ENCODE peak calls at places on chromosomes 2 and 18, in six cellular contexts. One of them, this sample, is unnamed.
A peak's percentile ranks its signal among the peaks of the same experiment; 100 is the strongest.

GRCh38 chr18:42404151-42404550 is 449.1 kb downstream of the PIK3C3 start:
- DNase-seq in RWPE1: no peak
- DNase-seq in neural progenitor cell: no peak
- DNase-seq in heart left ventricle: no peak
- DNase-seq in RPMI7951: no peak
- DNase-seq in GM12865: no peak
- DNase-seq in this sample: no peak

GRCh38 chr2:23457990-23458689 is 73.2 kb downstream of the KLHL29 start:
- DNase-seq in RWPE1: no peak
- DNase-seq in RPMI7951: no peak
- DNase-seq in heart left ventricle: no peak
- DNase-seq in neural progenitor cell: no peak
- DNase-seq in GM12865: no peak
- DNase-seq in this sample: no peak

GRCh38 chr2:40160730-40161129 is 291.2 kb downstream of the SLC8A1 start:
- DNase-seq in neural progenitor cell: no peak
- DNase-seq in heart left ventricle: no peak
- DNase-seq in RPMI7951: no peak
- DNase-seq in GM12865: peak; percentile 5
- DNase-seq in RWPE1: no peak
- DNase-seq in this sample: no peak

GRCh38 chr2:231781798-231782726 is 980 bp upstream of the PDE6D start:
- DNase-seq in neural progenitor cell: no peak
- DNase-seq in GM12865: peak; percentile 62
- DNase-seq in RPMI7951: peak; percentile 41
- DNase-seq in RWPE1: peak; percentile 42
- DNase-seq in heart left ventricle: peak; percentile 16
- DNase-seq in this sample: no peak

GRCh38 chr2:86337235-86338099 is at the start of gene REEP1:
- DNase-seq in GM12865: peak; percentile 10
- DNase-seq in neural progenitor cell: peak; percentile 81
- DNase-seq in heart left ventricle: peak; percentile 56
- DNase-seq in RPMI7951: no peak
- DNase-seq in RWPE1: peak; percentile 33
- DNase-seq in this sample: peak; percentile 27

GRCh38 chr2:203870481-203870880 is 2.9 kb downstream of the CTLA4 start:
- DNase-seq in neural progenitor cell: no peak
- DNase-seq in heart left ventricle: no peak
- DNase-seq in RWPE1: no peak
- DNase-seq in RPMI7951: no peak
- DNase-seq in GM12865: no peak
- DNase-seq in this sample: no peak

GRCh38 chr2:240319221-240319854 is 116.1 kb upstream of the GPC1 start:
- DNase-seq in neural progenitor cell: no peak
- DNase-seq in RWPE1: no peak
- DNase-seq in GM12865: no peak
- DNase-seq in RPMI7951: peak; percentile 33
- DNase-seq in heart left ventricle: no peak
- DNase-seq in this sample: no peak

GRCh38 chr2:217392930-217393584 is 533.2 kb upstream of the TNP1 start:
- DNase-seq in neural progenitor cell: no peak
- DNase-seq in RPMI7951: no peak
- DNase-seq in heart left ventricle: no peak
- DNase-seq in RWPE1: no peak
- DNase-seq in GM12865: no peak
- DNase-seq in this sample: no peak

GRCh38 chr2:9380702-9381628 is 42.4 kb downstream of the ITGB1BP1 start:
- DNase-seq in heart left ventricle: no peak
- DNase-seq in RWPE1: peak; percentile 30
- DNase-seq in neural progenitor cell: no peak
- DNase-seq in GM12865: no peak
- DNase-seq in RPMI7951: peak; percentile 95
- DNase-seq in this sample: no peak

GRCh38 chr2:118604346-118604745 is 243.1 kb downstream of the EN1 start:
- DNase-seq in RWPE1: no peak
- DNase-seq in RPMI7951: no peak
- DNase-seq in neural progenitor cell: no peak
- DNase-seq in heart left ventricle: no peak
- DNase-seq in GM12865: no peak
- DNase-seq in this sample: no peak

GRCh38 chr2:183782436-183782835 is 658.2 kb downstream of the NUP35 start:
- DNase-seq in neural progenitor cell: no peak
- DNase-seq in RWPE1: no peak
- DNase-seq in RPMI7951: no peak
- DNase-seq in heart left ventricle: no peak
- DNase-seq in GM12865: no peak
- DNase-seq in this sample: no peak

GRCh38 chr18:25109484-25109883 is 242.5 kb downstream of the ZNF521 start:
- DNase-seq in heart left ventricle: no peak
- DNase-seq in neural progenitor cell: no peak
- DNase-seq in RWPE1: no peak
- DNase-seq in GM12865: no peak
- DNase-seq in RPMI7951: peak; percentile 12
- DNase-seq in this sample: no peak

GRCh38 chr2:15222856-15223255 is 338.3 kb downstream of the NBAS start:
- DNase-seq in heart left ventricle: no peak
- DNase-seq in GM12865: no peak
- DNase-seq in RWPE1: no peak
- DNase-seq in neural progenitor cell: no peak
- DNase-seq in RPMI7951: no peak
- DNase-seq in this sample: no peak

GRCh38 chr2:7815726-7816125 is 866.1 kb upstream of the ID2 start:
- DNase-seq in neural progenitor cell: no peak
- DNase-seq in RWPE1: no peak
- DNase-seq in heart left ventricle: no peak
- DNase-seq in RPMI7951: no peak
- DNase-seq in GM12865: no peak
- DNase-seq in this sample: no peak

GRCh38 chr18:22282311-22283235 is 113.2 kb downstream of the GATA6 start:
- DNase-seq in GM12865: no peak
- DNase-seq in RWPE1: peak; percentile 75
- DNase-seq in RPMI7951: peak; percentile 93
- DNase-seq in neural progenitor cell: no peak
- DNase-seq in heart left ventricle: no peak
- DNase-seq in this sample: no peak

GRCh38 chr2:219247678-219248642 is 2.7 kb downstream of the STK16 start:
- DNase-seq in GM12865: peak; percentile 47
- DNase-seq in RWPE1: no peak
- DNase-seq in neural progenitor cell: no peak
- DNase-seq in RPMI7951: no peak
- DNase-seq in heart left ventricle: no peak
- DNase-seq in this sample: no peak

GRCh38 chr2:45577426-45577825 is 33.6 kb downstream of the SRBD1 start:
- DNase-seq in neural progenitor cell: no peak
- DNase-seq in RWPE1: no peak
- DNase-seq in heart left ventricle: no peak
- DNase-seq in GM12865: no peak
- DNase-seq in RPMI7951: no peak
- DNase-seq in this sample: no peak

GRCh38 chr2:26174691-26175181 is 1.8 kb downstream of the GAREM2 start:
- DNase-seq in RWPE1: no peak
- DNase-seq in heart left ventricle: no peak
- DNase-seq in neural progenitor cell: no peak
- DNase-seq in RPMI7951: no peak
- DNase-seq in GM12865: no peak
- DNase-seq in this sample: no peak

GRCh38 chr2:164620873-164621760 is at the start of gene GRB14:
- DNase-seq in neural progenitor cell: peak; percentile 72
- DNase-seq in RPMI7951: no peak
- DNase-seq in RWPE1: peak; percentile 62
- DNase-seq in heart left ventricle: peak; percentile 23
- DNase-seq in GM12865: no peak
- DNase-seq in this sample: no peak

GRCh38 chr18:13019301-13019700 is 28.1 kb downstream of the CEP192 start:
- DNase-seq in RWPE1: peak; percentile 71
- DNase-seq in GM12865: peak; percentile 66
- DNase-seq in heart left ventricle: no peak
- DNase-seq in RPMI7951: no peak
- DNase-seq in neural progenitor cell: no peak
- DNase-seq in this sample: no peak

GRCh38 chr2:2689313-2689712 is 358.2 kb upstream of the MYT1L start:
- DNase-seq in heart left ventricle: no peak
- DNase-seq in RWPE1: no peak
- DNase-seq in neural progenitor cell: peak; percentile 22
- DNase-seq in GM12865: no peak
- DNase-seq in RPMI7951: no peak
- DNase-seq in this sample: peak; percentile 50

GRCh38 chr2:232400244-232401015 is 6.2 kb upstream of the ALPG start:
- DNase-seq in heart left ventricle: no peak
- DNase-seq in RWPE1: no peak
- DNase-seq in RPMI7951: no peak
- DNase-seq in neural progenitor cell: no peak
- DNase-seq in GM12865: no peak
- DNase-seq in this sample: no peak

GRCh38 chr2:204012081-204012653 is 75.6 kb downstream of the ICOS start:
- DNase-seq in RPMI7951: peak; percentile 46
- DNase-seq in heart left ventricle: no peak
- DNase-seq in neural progenitor cell: no peak
- DNase-seq in GM12865: no peak
- DNase-seq in RWPE1: peak; percentile 47
- DNase-seq in this sample: no peak

GRCh38 chr2:160294339-160294803 is 94.3 kb upstream of the ITGB6 start:
- DNase-seq in GM12865: peak; percentile 6
- DNase-seq in heart left ventricle: peak; percentile 66
- DNase-seq in RPMI7951: peak; percentile 94
- DNase-seq in neural progenitor cell: no peak
- DNase-seq in RWPE1: no peak
- DNase-seq in this sample: no peak

This sample was measured in NCI-H2107.